ENCODE peak calls at places on chromosomes 5 and 9, in four cellular contexts. T, F, R and S are unnamed samples.

GRCh38 chr5:133287500-133287899 is 235.7 kb downstream of the HSPA4 start:
- DNase-seq in R (no peak), F (peak; percentile 52), T (peak; percentile 44), S (peak; percentile 32)

GRCh38 chr9:17462869-17463464 is 115.9 kb upstream of the SH3GL2 start:
- DNase-seq in R (no peak), T (peak; percentile 78), F (peak; percentile 68), S (peak; percentile 5)

GRCh38 chr9:77647267-77647658 is 859 bp downstream of the GNA14 start:
- DNase-seq in T (no peak), F (no peak), R (no peak), S (no peak)

GRCh38 chr5:87302061-87302460 is 34.4 kb downstream of the RASA1 start:
- DNase-seq in F (no peak), T (peak; percentile 33), R (no peak), S (no peak)

GRCh38 chr5:163963881-163964280 is 458.5 kb downstream of the MAT2B start:
- DNase-seq in T (no peak), F (no peak), R (no peak), S (peak; percentile 8)

GRCh38 chr5:1465966-1466471 is 20.8 kb upstream of the SLC6A3 start:
- DNase-seq in F (no peak), R (no peak), T (no peak), S (no peak)

GRCh38 chr9:32434892-32435291 is 50.4 kb downstream of the ACO1 start:
- DNase-seq in R (no peak), F (no peak), T (peak; percentile 59), S (no peak)

GRCh38 chr9:125406812-125407087 is 145.1 kb downstream of the GAPVD1 start:
- DNase-seq in T (no peak), R (no peak), F (no peak), S (no peak)

GRCh38 chr5:3317051-3317795 is 278.4 kb upstream of the IRX1 start:
- DNase-seq in T (no peak), R (no peak), F (no peak), S (no peak)

GRCh38 chr9:28502189-28502588 is 928.9 kb upstream of the C9orf72 start:
- DNase-seq in T (no peak), F (no peak), R (no peak), S (no peak)

GRCh38 chr5:112848116-112848811 is 12.8 kb upstream of the SRP19 start:
- DNase-seq in F (peak; percentile 68), T (peak; percentile 78), R (peak; percentile 51), S (peak; percentile 33)

GRCh38 chr5:139474815-139475791 is 4.3 kb downstream of the SMIM33 start:
- DNase-seq in T (peak; percentile 87), R (no peak), F (no peak), S (peak; percentile 93)

GRCh38 chr5:159067201-159067600 is 32.5 kb downstream of the EBF1 start:
- DNase-seq in F (no peak), T (no peak), R (no peak), S (no peak)

GRCh38 chr5:68110264-68110663 is 105.3 kb upstream of the PIK3R1 start:
- DNase-seq in F (no peak), T (no peak), R (no peak), S (no peak)

GRCh38 chr5:171848911-171849520 is 63.4 kb downstream of the SMIM23 start:
- DNase-seq in F (no peak), T (no peak), R (no peak), S (no peak)

GRCh38 chr5:10338996-10339903 is 14.2 kb upstream of the MARCHF6 start:
- DNase-seq in R (no peak), T (no peak), F (no peak), S (no peak)

GRCh38 chr5:172133359-172134029 is 54.5 kb downstream of the STK10 start:
- DNase-seq in R (no peak), T (peak; percentile 92), F (no peak), S (no peak)

GRCh38 chr5:61953913-61954312 is 352.1 kb upstream of the KIF2A start:
- DNase-seq in R (no peak), T (no peak), F (no peak), S (no peak)

GRCh38 chr9:104658496-104659195 is 35.7 kb upstream of the OR13D1 start:
- DNase-seq in R (no peak), F (no peak), T (no peak), S (no peak)

GRCh38 chr9:115207003-115207837 is 89.3 kb upstream of the TNC start:
- DNase-seq in T (peak; percentile 31), R (peak; percentile 72), F (no peak), S (no peak)

GRCh38 chr9:90034071-90034470 is 429.3 kb downstream of the GADD45G start:
- DNase-seq in F (no peak), T (no peak), R (no peak), S (no peak)

GRCh38 chr5:751496-751895 is 33.0 kb downstream of the ZDHHC11B start:
- DNase-seq in R (no peak), T (no peak), F (no peak), S (no peak)

GRCh38 chr9:133130721-133131244 is 9.7 kb upstream of the RALGDS start:
- DNase-seq in R (no peak), T (no peak), F (no peak), S (no peak)

GRCh38 chr9:89254773-89255125 is 56.2 kb upstream of the CKS2 start:
- DNase-seq in T (no peak), R (no peak), F (no peak), S (no peak)

GRCh38 chr5:14760548-14761002 is 96.1 kb downstream of the OTULIN start:
- DNase-seq in T (no peak), R (no peak), F (no peak), S (no peak)

GRCh38 chr9:73265876-73266275 is 114.2 kb downstream of the ANXA1 start:
- DNase-seq in R (no peak), T (no peak), F (no peak), S (no peak)

GRCh38 chr5:107500840-107501239 is 169.9 kb downstream of the EFNA5 start:
- DNase-seq in F (peak; percentile 46), R (no peak), T (no peak), S (no peak)

GRCh38 chr9:123972618-123973017 is 39.0 kb upstream of the LHX2 start:
- DNase-seq in T (no peak), R (no peak), F (no peak), S (no peak)

GRCh38 chr5:136128416-136128935 is 4.2 kb upstream of the SMAD5 start:
- DNase-seq in R (no peak), T (no peak), F (no peak), S (no peak)

GRCh38 chr9:76181781-76182180 is 212.4 kb downstream of the RFK start:
- DNase-seq in F (no peak), T (no peak), R (no peak), S (no peak)

GRCh38 chr5:168136340-168136739 is 155.1 kb upstream of the WWC1 start:
- DNase-seq in T (no peak), F (no peak), R (no peak), S (no peak)

GRCh38 chr5:123454236-123454911 is 31.2 kb upstream of the CEP120 start:
- DNase-seq in F (peak; percentile 21), R (no peak), T (peak; percentile 61), S (peak; percentile 24)

GRCh38 chr9:1051286-1052118 is 1.3 kb downstream of the DMRT2 start:
- DNase-seq in T (no peak), F (no peak), R (no peak), S (no peak)

GRCh38 chr9:121958530-121958929 is 134.6 kb downstream of the TTLL11 start:
- DNase-seq in T (peak; percentile 21), R (no peak), F (peak; percentile 29), S (no peak)

GRCh38 chr9:4844439-4844838 is 51.7 kb downstream of the RCL1 start:
- DNase-seq in F (no peak), T (no peak), R (no peak), S (no peak)

GRCh38 chr9:109427886-109428285 is 70.2 kb downstream of the PTPN3 start:
- DNase-seq in R (no peak), T (no peak), F (no peak), S (no peak)

GRCh38 chr9:84500218-84500617 is 159.7 kb upstream of the SLC28A3 start:
- DNase-seq in T (no peak), R (peak; percentile 23), F (no peak), S (no peak)
- TF ChIP-seq FOS in T (no peak), R (no peak), F (no peak), S (no peak)

DNA sequence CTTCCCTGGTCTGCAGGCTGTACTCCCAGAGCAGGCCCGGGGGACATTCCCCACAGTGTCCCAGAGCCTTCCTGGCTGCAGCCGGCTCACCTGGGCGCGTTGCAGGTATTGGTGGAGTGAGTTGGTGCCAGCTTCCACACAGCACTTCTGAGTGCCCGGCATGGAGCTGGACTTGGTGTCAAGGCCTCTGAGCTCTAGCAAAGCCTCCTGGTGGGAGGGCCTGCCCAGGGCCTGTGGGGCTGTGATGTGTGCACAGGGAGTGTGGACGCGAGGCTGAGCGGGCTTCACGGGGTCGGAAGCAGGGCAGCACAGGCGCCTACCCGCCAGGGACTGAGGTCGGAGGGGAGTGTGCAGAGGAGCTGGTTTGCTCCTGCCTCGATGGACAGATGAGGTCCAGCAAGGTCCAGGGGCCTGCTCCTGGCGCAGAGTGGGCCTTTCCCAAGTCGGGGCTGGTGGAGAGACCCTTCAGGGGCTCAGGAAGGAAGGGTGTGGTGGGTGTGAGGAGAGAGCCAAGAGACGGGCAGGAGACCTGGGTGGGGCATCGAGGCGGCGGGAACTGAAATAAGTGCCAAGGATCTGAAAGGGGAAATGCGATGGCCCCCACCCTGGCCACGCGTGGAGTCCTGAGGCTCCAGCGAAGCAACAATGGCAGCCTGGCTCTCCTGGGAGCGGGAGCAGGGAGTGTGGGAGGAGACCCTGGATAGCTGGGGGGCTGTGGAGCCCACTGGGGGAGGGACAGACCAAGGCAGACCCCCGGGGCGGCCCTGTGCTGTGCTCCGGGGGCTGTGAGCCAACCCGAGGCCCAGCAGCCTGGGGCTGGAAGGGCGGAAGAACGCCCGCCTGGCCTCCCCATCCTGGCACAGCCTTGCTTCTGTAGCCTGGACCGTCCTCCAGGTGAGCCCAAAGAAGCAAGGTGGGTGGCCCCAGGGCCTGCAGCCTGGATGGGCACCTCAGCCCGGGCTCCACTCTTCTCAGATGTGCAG is 78.4 kb downstream of the RXRA start:
- DNase-seq in F (no peak), T (no peak), R (no peak), S (no peak)
- TF ChIP-seq FOS in F (no peak), T (no peak), R (no peak), S (no peak)

DNA sequence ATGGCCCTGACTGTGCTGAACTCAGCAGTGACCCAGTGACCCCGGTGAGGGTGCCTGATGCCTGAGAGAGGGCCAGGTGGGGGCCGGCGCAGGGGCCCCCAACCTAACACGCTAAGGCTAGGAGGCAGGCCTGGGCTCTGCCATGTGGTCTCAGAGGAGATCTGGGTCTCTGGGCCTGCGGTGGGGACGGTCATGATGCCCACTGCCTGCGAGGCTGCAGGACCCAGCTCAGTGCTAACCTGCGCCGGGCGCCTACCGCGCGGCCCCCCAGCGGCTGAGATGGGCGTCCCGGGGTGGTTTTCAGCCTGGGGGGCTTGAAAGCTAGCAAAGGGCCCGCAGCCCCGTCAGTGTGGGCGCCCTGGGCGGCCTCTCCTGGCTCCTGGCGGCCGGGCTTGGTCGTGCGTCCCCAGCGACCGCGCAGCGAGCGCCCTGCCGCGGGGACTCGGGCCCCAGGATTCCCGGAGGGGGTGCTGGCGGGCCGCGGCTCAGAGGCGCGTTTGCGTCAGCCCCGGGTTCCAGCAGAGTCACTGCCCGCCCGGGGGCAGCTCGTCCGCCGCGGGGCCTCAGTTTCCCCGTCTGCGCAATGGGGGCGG is 2.5 kb downstream of the EGFL7 start:
- DNase-seq in R (no peak), F (peak; percentile 28), T (no peak), S (no peak)
- TF ChIP-seq FOS in R (no peak), F (no peak), T (no peak), S (no peak)

DNA sequence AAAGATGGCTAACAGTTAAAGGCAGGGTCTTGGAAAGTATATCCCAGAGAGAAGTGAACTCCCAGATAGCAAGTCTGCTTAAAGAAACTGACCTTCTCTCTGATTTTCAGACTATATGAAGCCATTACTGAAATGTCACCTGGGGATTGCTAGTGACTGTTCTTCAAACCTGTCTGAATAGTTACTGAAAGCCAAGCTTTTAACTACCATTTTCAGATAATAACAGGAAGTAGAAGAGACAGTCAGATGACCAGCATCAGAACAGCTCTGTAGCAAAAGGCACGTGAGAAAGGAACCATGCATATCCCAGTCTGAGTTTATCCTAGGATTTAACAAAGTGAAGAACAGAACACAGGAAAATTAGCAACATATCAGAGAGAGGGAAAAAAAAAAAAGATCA is 74.9 kb upstream of the SELENOP start:
- DNase-seq in F (no peak), R (no peak), T (no peak), S (no peak)
- TF ChIP-seq FOS in F (no peak), R (no peak), T (no peak), S (no peak)